ENCODE peak calls at places on chromosomes 4 and X, in seven cellular contexts. P is stimulated activated CD8-positive, alpha-beta memory T cell treated with anti-CD3 and anti-CD28 coated beads, Interleukin-7, amount 100 ng/mL, for 24 hours; N is suprapubic skin; X is GM19239; F is Jurkat, Clone E6-1; R is mucosa of descending colon; J is HEK293T. C is an unnamed sample.

GRCh38 chr4:107794001-107794400 is 30.7 kb upstream of the SGMS2 start:
- DNase-seq in X (no peak), R (peak; percentile 59), J (no peak), P (no peak), N (no peak), F (no peak), C (no peak)

GRCh38 chrX:40468033-40468979 is 112.5 kb upstream of the ATP6AP2 start:
- DNase-seq in F (peak; percentile 35), J (peak; percentile 46), P (no peak), R (peak; percentile 38), X (peak; percentile 28), N (no peak), C (peak; percentile 83)

GRCh38 chr4:74623041-74623440 is 171.3 kb downstream of the BTC start:
- DNase-seq in X (peak; percentile 9), P (no peak), F (peak; percentile 41), J (peak; percentile 55), R (no peak), N (no peak), C (no peak)

GRCh38 chrX:19842542-19842941 is 44.9 kb downstream of the SH3KBP1 start:
- DNase-seq in J (no peak), R (no peak), N (no peak), F (no peak), P (no peak), X (no peak), C (no peak)

GRCh38 chr4:177499537-177499936 is 57.3 kb upstream of the AGA start:
- DNase-seq in N (no peak), F (no peak), J (no peak), X (no peak), R (no peak), P (no peak), C (no peak)

GRCh38 chr4:17708992-17709759 is 72.2 kb downstream of the FAM184B start:
- DNase-seq in F (no peak), J (no peak), P (no peak), X (no peak), R (no peak), N (no peak), C (no peak)

GRCh38 chrX:70039758-70040157 is 10.0 kb downstream of the AWAT2 start:
- DNase-seq in P (no peak), R (no peak), X (no peak), J (no peak), F (no peak), N (no peak), C (no peak)

GRCh38 chr4:41136456-41136855 is 77.9 kb downstream of the APBB2 start:
- DNase-seq in J (no peak), R (no peak), X (no peak), N (no peak), F (no peak), P (no peak), C (no peak)

GRCh38 chr4:97994765-97995465 is 148.4 kb downstream of the STPG2 start:
- DNase-seq in X (no peak), N (no peak), R (no peak), J (no peak), P (no peak), F (no peak), C (no peak)

GRCh38 chr4:45477311-45477733 is 646.5 kb downstream of the GABRG1 start:
- DNase-seq in R (no peak), F (no peak), J (no peak), X (no peak), N (no peak), P (no peak), C (no peak)

GRCh38 chr4:55069248-55069647 is 56.1 kb downstream of the KDR start:
- DNase-seq in P (no peak), R (no peak), N (no peak), F (no peak), J (no peak), X (no peak), C (no peak)